ENCODE peak calls at places on chromosomes 7 and 10, in five cellular contexts. One of them, this sample, is unnamed.

GRCh38 chr7:19024261-19024660 is 93.2 kb downstream of the TWIST1 start:
- DNase-seq in GM23338: no peak
- DNase-seq in upper lobe of right lung: no peak
- DNase-seq in astrocyte of the spinal cord: peak
- DNase-seq in Peyer's patch: no peak
- DNase-seq in this sample: peak

GRCh38 chr7:13639416-13639815 is 350.1 kb downstream of the ETV1 start:
- DNase-seq in Peyer's patch: no peak
- DNase-seq in astrocyte of the spinal cord: no peak
- DNase-seq in GM23338: no peak
- DNase-seq in upper lobe of right lung: no peak
- DNase-seq in this sample: no peak

GRCh38 chr10:31134303-31134928 is 102.8 kb upstream of the ZNF438 start:
- DNase-seq in upper lobe of right lung: no peak
- DNase-seq in Peyer's patch: no peak
- DNase-seq in astrocyte of the spinal cord: peak
- DNase-seq in GM23338: peak
- DNase-seq in this sample: peak

GRCh38 chr7:117995850-117996650 is 122.8 kb upstream of the CTTNBP2 start:
- DNase-seq in Peyer's patch: no peak
- DNase-seq in upper lobe of right lung: no peak
- DNase-seq in GM23338: no peak
- DNase-seq in astrocyte of the spinal cord: peak
- DNase-seq in this sample: no peak

GRCh38 chr7:139387594-139387993 is 27.9 kb downstream of the LUC7L2 start:
- DNase-seq in GM23338: no peak
- DNase-seq in astrocyte of the spinal cord: no peak
- DNase-seq in upper lobe of right lung: no peak
- DNase-seq in Peyer's patch: no peak
- DNase-seq in this sample: no peak

GRCh38 chr7:46610746-46611145 is 689.7 kb upstream of the IGFBP3 start:
- DNase-seq in upper lobe of right lung: no peak
- DNase-seq in GM23338: no peak
- DNase-seq in astrocyte of the spinal cord: no peak
- DNase-seq in Peyer's patch: no peak
- DNase-seq in this sample: no peak

GRCh38 chr7:97798036-97799019 is 66.4 kb downstream of the TAC1 start:
- DNase-seq in GM23338: no peak
- DNase-seq in Peyer's patch: no peak
- DNase-seq in upper lobe of right lung: no peak
- DNase-seq in astrocyte of the spinal cord: no peak
- DNase-seq in this sample: no peak

GRCh38 chr7:5629941-5630340 is 151.5 kb downstream of the RNF216 start:
- DNase-seq in GM23338: no peak
- DNase-seq in astrocyte of the spinal cord: peak
- DNase-seq in upper lobe of right lung: no peak
- DNase-seq in Peyer's patch: no peak
- DNase-seq in this sample: peak

GRCh38 chr10:132793871-132794849 is 8.2 kb upstream of the NKX6-2 start:
- DNase-seq in astrocyte of the spinal cord: no peak
- DNase-seq in Peyer's patch: no peak
- DNase-seq in upper lobe of right lung: no peak
- DNase-seq in GM23338: no peak
- DNase-seq in this sample: no peak

GRCh38 chr10:42943025-42943818 is 133.6 kb upstream of the RET start:
- DNase-seq in upper lobe of right lung: peak
- DNase-seq in Peyer's patch: no peak
- DNase-seq in GM23338: no peak
- DNase-seq in astrocyte of the spinal cord: no peak
- DNase-seq in this sample: no peak

GRCh38 chr10:98424308-98425254 is 9.6 kb upstream of the PYROXD2 start:
- DNase-seq in Peyer's patch: no peak
- DNase-seq in astrocyte of the spinal cord: no peak
- DNase-seq in GM23338: no peak
- DNase-seq in upper lobe of right lung: no peak
- DNase-seq in this sample: no peak

GRCh38 chr7:1676550-1677071 is 6.5 kb downstream of the ELFN1 start:
- DNase-seq in Peyer's patch: no peak
- DNase-seq in astrocyte of the spinal cord: no peak
- DNase-seq in GM23338: no peak
- DNase-seq in upper lobe of right lung: peak
- DNase-seq in this sample: no peak

GRCh38 chr7:54869513-54869912 is 110.5 kb upstream of the SEC61G start:
- DNase-seq in Peyer's patch: no peak
- DNase-seq in upper lobe of right lung: no peak
- DNase-seq in astrocyte of the spinal cord: no peak
- DNase-seq in GM23338: no peak
- DNase-seq in this sample: no peak

GRCh38 chr7:15891151-15891842 is 204.8 kb upstream of the MEOX2 start:
- DNase-seq in Peyer's patch: no peak
- DNase-seq in astrocyte of the spinal cord: peak
- DNase-seq in GM23338: no peak
- DNase-seq in upper lobe of right lung: no peak
- DNase-seq in this sample: peak

GRCh38 chr7:139886206-139886605 is 57.1 kb downstream of the TBXAS1 start:
- DNase-seq in GM23338: no peak
- DNase-seq in upper lobe of right lung: no peak
- DNase-seq in astrocyte of the spinal cord: no peak
- DNase-seq in Peyer's patch: no peak
- DNase-seq in this sample: no peak

GRCh38 chr10:93138113-93138870 is 64.6 kb downstream of the CYP26A1 start:
- DNase-seq in upper lobe of right lung: no peak
- DNase-seq in GM23338: no peak
- DNase-seq in astrocyte of the spinal cord: no peak
- DNase-seq in Peyer's patch: no peak
- DNase-seq in this sample: no peak

GRCh38 chr7:18829518-18830252 is 287.8 kb downstream of the TWIST1 start:
- DNase-seq in Peyer's patch: no peak
- DNase-seq in GM23338: no peak
- DNase-seq in upper lobe of right lung: no peak
- DNase-seq in astrocyte of the spinal cord: peak
- DNase-seq in this sample: peak

GRCh38 chr7:16650266-16650665 is 4.3 kb downstream of the BZW2 start:
- DNase-seq in astrocyte of the spinal cord: no peak
- DNase-seq in Peyer's patch: no peak
- DNase-seq in upper lobe of right lung: no peak
- DNase-seq in GM23338: no peak
- DNase-seq in this sample: no peak

GRCh38 chr7:90648834-90649233 is 52.7 kb downstream of the CDK14 start:
- DNase-seq in Peyer's patch: no peak
- DNase-seq in upper lobe of right lung: no peak
- DNase-seq in astrocyte of the spinal cord: peak
- DNase-seq in GM23338: no peak
- DNase-seq in this sample: no peak

GRCh38 chr10:12501851-12502525 is 152.6 kb downstream of the CAMK1D start:
- DNase-seq in Peyer's patch: no peak
- DNase-seq in upper lobe of right lung: peak
- DNase-seq in astrocyte of the spinal cord: no peak
- DNase-seq in GM23338: no peak
- DNase-seq in this sample: no peak

GRCh38 chr7:141649865-141650499 is 52.0 kb downstream of the DENND11 start:
- DNase-seq in GM23338: peak
- DNase-seq in astrocyte of the spinal cord: peak
- DNase-seq in upper lobe of right lung: no peak
- DNase-seq in Peyer's patch: peak
- DNase-seq in this sample: peak

GRCh38 chr7:54397836-54398612 is 144.2 kb upstream of the VSTM2A start:
- DNase-seq in astrocyte of the spinal cord: no peak
- DNase-seq in upper lobe of right lung: no peak
- DNase-seq in GM23338: peak
- DNase-seq in Peyer's patch: no peak
- DNase-seq in this sample: no peak

GRCh38 chr7:80749270-80749669 is 110.8 kb downstream of the CD36 start:
- DNase-seq in astrocyte of the spinal cord: peak
- DNase-seq in GM23338: no peak
- DNase-seq in upper lobe of right lung: no peak
- DNase-seq in Peyer's patch: no peak
- DNase-seq in this sample: no peak

GRCh38 chr10:103933557-103934121 is 15.7 kb upstream of the STN1 start:
- DNase-seq in GM23338: no peak
- DNase-seq in upper lobe of right lung: no peak
- DNase-seq in astrocyte of the spinal cord: no peak
- DNase-seq in Peyer's patch: no peak
- DNase-seq in this sample: peak

GRCh38 chr10:70302292-70302691 is 18.5 kb upstream of the NPFFR1 start:
- DNase-seq in GM23338: no peak
- DNase-seq in Peyer's patch: no peak
- DNase-seq in upper lobe of right lung: no peak
- DNase-seq in astrocyte of the spinal cord: no peak
- DNase-seq in this sample: peak

GRCh38 chr7:131636092-131636491 is 79.7 kb upstream of the PODXL start:
- DNase-seq in GM23338: no peak
- DNase-seq in Peyer's patch: no peak
- DNase-seq in upper lobe of right lung: no peak
- DNase-seq in astrocyte of the spinal cord: no peak
- DNase-seq in this sample: no peak

DNA sequence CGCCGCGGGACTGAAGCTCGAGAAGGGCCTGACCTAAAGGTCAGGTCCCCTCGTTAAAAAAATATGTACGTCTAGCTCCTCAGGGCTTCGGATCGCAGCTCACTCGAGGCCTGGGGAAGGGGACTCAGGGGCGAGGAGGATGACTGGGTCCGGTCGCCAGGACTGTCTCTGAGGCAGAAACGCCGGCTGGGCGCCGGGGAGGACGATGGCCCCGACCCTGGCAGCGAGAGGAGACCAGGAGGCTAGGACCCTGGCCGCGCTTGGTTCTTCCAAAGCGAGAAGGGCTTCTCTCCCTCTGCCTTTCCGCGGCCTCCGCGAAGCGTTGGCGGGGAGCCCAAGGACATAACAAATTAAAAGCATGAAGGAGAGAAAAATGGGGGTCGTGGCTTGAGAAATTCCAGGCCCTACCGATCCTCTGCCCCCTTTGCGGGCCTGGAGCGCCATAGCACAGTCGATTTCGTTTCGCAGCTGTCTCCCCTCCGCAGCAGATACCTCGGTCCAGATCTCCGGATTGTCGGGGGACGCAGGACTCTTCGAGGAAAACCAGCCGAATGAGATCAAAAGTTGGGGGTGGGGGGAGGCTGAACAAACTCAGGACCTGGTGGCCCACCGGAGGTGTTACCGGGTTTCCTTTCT is 3.1 kb downstream of the NKX2-3 start:
- DNase-seq in Peyer's patch: no peak
- DNase-seq in upper lobe of right lung: no peak
- DNase-seq in GM23338: peak
- DNase-seq in astrocyte of the spinal cord: no peak
- DNase-seq in this sample: no peak
- H3K4me3 ChIP-seq in Peyer's patch: peak
- H3K4me3 ChIP-seq in upper lobe of right lung: no peak
- H3K4me3 ChIP-seq in GM23338: peak
- H3K4me3 ChIP-seq in astrocyte of the spinal cord: no peak
- H3K4me3 ChIP-seq in this sample: no peak

GRCh38 chr10:77638766-77639101 is 1.1 kb upstream of the KCNMA1 start:
- DNase-seq in astrocyte of the spinal cord: no peak
- DNase-seq in upper lobe of right lung: no peak
- DNase-seq in GM23338: peak
- DNase-seq in Peyer's patch: no peak
- DNase-seq in this sample: no peak
- H3K4me3 ChIP-seq in astrocyte of the spinal cord: peak
- H3K4me3 ChIP-seq in upper lobe of right lung: peak
- H3K4me3 ChIP-seq in GM23338: peak
- H3K4me3 ChIP-seq in Peyer's patch: no peak
- H3K4me3 ChIP-seq in this sample: peak

GRCh38 chr7:50199824-50200223 is 104.7 kb upstream of the IKZF1 start:
- DNase-seq in upper lobe of right lung: no peak
- DNase-seq in Peyer's patch: no peak
- DNase-seq in astrocyte of the spinal cord: no peak
- DNase-seq in GM23338: no peak
- DNase-seq in this sample: no peak
- H3K4me3 ChIP-seq in upper lobe of right lung: no peak
- H3K4me3 ChIP-seq in Peyer's patch: no peak
- H3K4me3 ChIP-seq in astrocyte of the spinal cord: no peak
- H3K4me3 ChIP-seq in GM23338: no peak
- H3K4me3 ChIP-seq in this sample: no peak

DNA sequence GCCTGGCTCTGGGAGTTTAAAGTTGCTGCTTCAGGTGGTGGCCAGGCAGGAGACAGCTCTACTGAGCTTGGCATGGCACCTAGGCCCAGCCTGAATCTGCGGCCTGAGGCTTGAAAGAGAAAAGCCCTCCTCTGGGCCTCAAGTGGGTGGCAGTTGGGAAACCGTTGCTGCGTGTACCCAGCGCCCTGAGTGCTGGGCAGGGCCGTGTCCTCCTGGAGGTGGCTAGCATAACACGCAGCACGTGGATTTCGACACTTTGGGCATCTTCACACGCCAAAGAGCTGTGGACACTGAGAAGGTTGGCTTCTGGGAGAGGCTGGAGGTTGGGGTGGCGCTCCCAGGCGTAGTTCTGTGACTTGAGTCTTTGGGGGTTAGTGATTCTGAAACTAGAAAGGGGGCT is 2.5 kb downstream of the ZNF316 start:
- DNase-seq in upper lobe of right lung: peak
- DNase-seq in astrocyte of the spinal cord: no peak
- DNase-seq in GM23338: no peak
- DNase-seq in Peyer's patch: no peak
- DNase-seq in this sample: no peak
- H3K4me3 ChIP-seq in upper lobe of right lung: no peak
- H3K4me3 ChIP-seq in astrocyte of the spinal cord: no peak
- H3K4me3 ChIP-seq in GM23338: no peak
- H3K4me3 ChIP-seq in Peyer's patch: no peak
- H3K4me3 ChIP-seq in this sample: no peak

GRCh38 chr7:157002819-157003421 is 7.5 kb downstream of the MNX1 start:
- DNase-seq in GM23338: peak
- DNase-seq in upper lobe of right lung: peak
- DNase-seq in astrocyte of the spinal cord: no peak
- DNase-seq in Peyer's patch: no peak
- DNase-seq in this sample: no peak
- H3K4me3 ChIP-seq in GM23338: peak
- H3K4me3 ChIP-seq in upper lobe of right lung: no peak
- H3K4me3 ChIP-seq in astrocyte of the spinal cord: no peak
- H3K4me3 ChIP-seq in Peyer's patch: no peak
- H3K4me3 ChIP-seq in this sample: no peak

GRCh38 chr7:128932862-128933821 is 4.6 kb upstream of the IRF5 start:
- DNase-seq in upper lobe of right lung: peak
- DNase-seq in GM23338: no peak
- DNase-seq in Peyer's patch: peak
- DNase-seq in astrocyte of the spinal cord: no peak
- DNase-seq in this sample: peak
- H3K4me3 ChIP-seq in upper lobe of right lung: no peak
- H3K4me3 ChIP-seq in GM23338: no peak
- H3K4me3 ChIP-seq in Peyer's patch: peak
- H3K4me3 ChIP-seq in astrocyte of the spinal cord: no peak
- H3K4me3 ChIP-seq in this sample: no peak

GRCh38 chr10:79181227-79181626 is 112.5 kb downstream of the ZMIZ1 start:
- DNase-seq in Peyer's patch: no peak
- DNase-seq in astrocyte of the spinal cord: no peak
- DNase-seq in GM23338: no peak
- DNase-seq in upper lobe of right lung: no peak
- DNase-seq in this sample: no peak
- H3K4me3 ChIP-seq in Peyer's patch: no peak
- H3K4me3 ChIP-seq in astrocyte of the spinal cord: no peak
- H3K4me3 ChIP-seq in GM23338: no peak
- H3K4me3 ChIP-seq in upper lobe of right lung: no peak
- H3K4me3 ChIP-seq in this sample: no peak

GRCh38 chr10:45553155-45553554 is 119.4 kb downstream of the ZFAND4 start:
- DNase-seq in GM23338: no peak
- DNase-seq in Peyer's patch: no peak
- DNase-seq in astrocyte of the spinal cord: no peak
- DNase-seq in upper lobe of right lung: no peak
- DNase-seq in this sample: no peak
- H3K4me3 ChIP-seq in GM23338: no peak
- H3K4me3 ChIP-seq in Peyer's patch: no peak
- H3K4me3 ChIP-seq in astrocyte of the spinal cord: no peak
- H3K4me3 ChIP-seq in upper lobe of right lung: no peak
- H3K4me3 ChIP-seq in this sample: no peak

This sample was measured in cardiac fibroblast.